ENCODE peak calls at places on chromosomes 6 and 20, in seven cellular contexts. One of them, this sample, is unnamed.

GRCh38 chr6:108118791-108119211 is 44.3 kb upstream of the OSTM1 start:
- DNase-seq in body of pancreas: no peak
- DNase-seq in spleen: no peak
- DNase-seq in K562: no peak
- DNase-seq in breast epithelium: no peak
- DNase-seq in H1: no peak
- DNase-seq in ovary: no peak
- DNase-seq in this sample: no peak

GRCh38 chr6:113004691-113005270 is 657.7 kb downstream of the RFPL4B start:
- DNase-seq in body of pancreas: no peak
- DNase-seq in spleen: no peak
- DNase-seq in K562: no peak
- DNase-seq in breast epithelium: no peak
- DNase-seq in H1: no peak
- DNase-seq in ovary: no peak
- DNase-seq in this sample: no peak

GRCh38 chr6:141316236-141316635 is 816.5 kb upstream of the GJE1 start:
- DNase-seq in body of pancreas: no peak
- DNase-seq in spleen: no peak
- DNase-seq in K562: no peak
- DNase-seq in breast epithelium: no peak
- DNase-seq in H1: no peak
- DNase-seq in ovary: no peak
- DNase-seq in this sample: no peak

GRCh38 chr6:81023007-81023582 is 729.4 kb downstream of the TENT5A start:
- DNase-seq in body of pancreas: no peak
- DNase-seq in spleen: no peak
- DNase-seq in K562: no peak
- DNase-seq in breast epithelium: no peak
- DNase-seq in H1: no peak
- DNase-seq in ovary: no peak
- DNase-seq in this sample: no peak

GRCh38 chr6:148440877-148441453 is 98.3 kb downstream of the SASH1 start:
- DNase-seq in body of pancreas: peak; percentile 54
- DNase-seq in spleen: no peak
- DNase-seq in K562: no peak
- DNase-seq in breast epithelium: peak; percentile 87
- DNase-seq in H1: no peak
- DNase-seq in ovary: peak; percentile 80
- DNase-seq in this sample: peak; percentile 54

GRCh38 chr6:12718025-12718424 is 1.5 kb downstream of the PHACTR1 start:
- DNase-seq in body of pancreas: no peak
- DNase-seq in spleen: no peak
- DNase-seq in K562: no peak
- DNase-seq in breast epithelium: no peak
- DNase-seq in H1: no peak
- DNase-seq in ovary: no peak
- DNase-seq in this sample: no peak

GRCh38 chr6:73461537-73462350 is at the start of gene MTO1:
- DNase-seq in body of pancreas: peak; percentile 86
- DNase-seq in spleen: peak; percentile 97
- DNase-seq in K562: peak; percentile 90
- DNase-seq in breast epithelium: peak; percentile 84
- DNase-seq in H1: no peak
- DNase-seq in ovary: peak; percentile 89
- DNase-seq in this sample: peak; percentile 86

GRCh38 chr6:157528931-157529653 is 148.1 kb downstream of the ZDHHC14 start:
- DNase-seq in body of pancreas: no peak
- DNase-seq in spleen: no peak
- DNase-seq in K562: no peak
- DNase-seq in breast epithelium: no peak
- DNase-seq in H1: no peak
- DNase-seq in ovary: no peak
- DNase-seq in this sample: peak; percentile 40

GRCh38 chr20:63946986-63947637 is 9.1 kb downstream of the UCKL1 start:
- DNase-seq in body of pancreas: no peak
- DNase-seq in spleen: peak; percentile 80
- DNase-seq in K562: no peak
- DNase-seq in breast epithelium: no peak
- DNase-seq in H1: no peak
- DNase-seq in ovary: no peak
- DNase-seq in this sample: no peak

GRCh38 chr20:20407891-20408805 is 40.2 kb downstream of the INSM1 start:
- DNase-seq in body of pancreas: no peak
- DNase-seq in spleen: no peak
- DNase-seq in K562: no peak
- DNase-seq in breast epithelium: no peak
- DNase-seq in H1: no peak
- DNase-seq in ovary: no peak
- DNase-seq in this sample: no peak

GRCh38 chr6:55220961-55221360 is 46.6 kb downstream of the HCRTR2 start:
- DNase-seq in body of pancreas: no peak
- DNase-seq in spleen: no peak
- DNase-seq in K562: no peak
- DNase-seq in breast epithelium: no peak
- DNase-seq in H1: no peak
- DNase-seq in ovary: no peak
- DNase-seq in this sample: no peak

GRCh38 chr6:28944412-28945006 is 20.7 kb upstream of the TRIM27 start:
- DNase-seq in body of pancreas: peak; percentile 66
- DNase-seq in spleen: no peak
- DNase-seq in K562: peak; percentile 46
- DNase-seq in breast epithelium: peak; percentile 34
- DNase-seq in H1: peak; percentile 59
- DNase-seq in ovary: peak; percentile 55
- DNase-seq in this sample: no peak

GRCh38 chr20:1533059-1533458 is 24.4 kb downstream of the SIRPD start:
- DNase-seq in body of pancreas: no peak
- DNase-seq in spleen: no peak
- DNase-seq in K562: no peak
- DNase-seq in breast epithelium: no peak
- DNase-seq in H1: peak; percentile 7
- DNase-seq in ovary: no peak
- DNase-seq in this sample: no peak

GRCh38 chr6:117840541-117840983 is 66.5 kb upstream of the SLC35F1 start:
- DNase-seq in body of pancreas: no peak
- DNase-seq in spleen: no peak
- DNase-seq in K562: peak; percentile 14
- DNase-seq in breast epithelium: no peak
- DNase-seq in H1: no peak
- DNase-seq in ovary: no peak
- DNase-seq in this sample: no peak

DNA sequence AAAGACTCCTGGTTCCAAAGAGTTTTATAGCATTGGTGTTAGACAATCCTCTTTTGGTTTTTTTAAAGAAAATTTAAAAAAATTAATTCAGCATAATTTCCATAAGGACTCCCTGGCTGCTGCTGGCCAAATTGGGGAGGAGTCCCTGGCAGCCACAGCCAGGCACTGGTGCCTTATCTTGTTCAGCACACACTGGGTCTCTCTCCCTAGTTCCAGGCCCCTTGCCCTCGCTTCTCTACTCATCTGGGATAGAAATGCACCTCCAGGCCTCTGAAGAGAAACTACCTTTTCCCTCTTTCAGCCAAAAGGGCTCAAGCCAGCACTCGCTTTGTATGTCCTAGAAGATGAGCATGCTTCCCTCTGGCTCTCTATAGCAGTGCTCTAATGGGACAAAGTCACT is 13.4 kb upstream of the MAPK13 start:
- DNase-seq in body of pancreas: no peak
- DNase-seq in spleen: no peak
- DNase-seq in K562: no peak
- DNase-seq in breast epithelium: no peak
- DNase-seq in H1: no peak
- DNase-seq in ovary: no peak
- DNase-seq in this sample: no peak
- TF ChIP-seq POLR2A in body of pancreas: no peak
- TF ChIP-seq POLR2A in spleen: no peak
- TF ChIP-seq POLR2A in K562: no peak
- TF ChIP-seq POLR2A in breast epithelium: no peak
- TF ChIP-seq POLR2A in H1: no peak
- TF ChIP-seq POLR2A in ovary: no peak
- TF ChIP-seq POLR2A in this sample: no peak

GRCh38 chr6:42025790-42026311 is 24.5 kb upstream of the TAF8 start:
- DNase-seq in body of pancreas: no peak
- DNase-seq in spleen: no peak
- DNase-seq in K562: no peak
- DNase-seq in breast epithelium: no peak
- DNase-seq in H1: no peak
- DNase-seq in ovary: no peak
- DNase-seq in this sample: no peak

GRCh38 chr6:42020967-42021366 is 29.4 kb upstream of the TAF8 start:
- DNase-seq in body of pancreas: no peak
- DNase-seq in spleen: no peak
- DNase-seq in K562: no peak
- DNase-seq in breast epithelium: no peak
- DNase-seq in H1: no peak
- DNase-seq in ovary: no peak
- DNase-seq in this sample: no peak

GRCh38 chr6:42022755-42023384 is 27.5 kb upstream of the TAF8 start:
- DNase-seq in body of pancreas: no peak
- DNase-seq in spleen: peak; percentile 36
- DNase-seq in K562: no peak
- DNase-seq in breast epithelium: no peak
- DNase-seq in H1: no peak
- DNase-seq in ovary: no peak
- DNase-seq in this sample: no peak

GRCh38 chr6:42025066-42025789 is 25.1 kb upstream of the TAF8 start:
- DNase-seq in body of pancreas: no peak
- DNase-seq in spleen: peak; percentile 90
- DNase-seq in K562: peak; percentile 39
- DNase-seq in breast epithelium: no peak
- DNase-seq in H1: no peak
- DNase-seq in ovary: no peak
- DNase-seq in this sample: no peak

GRCh38 chr6:42021847-42022754 is 28.2 kb upstream of the TAF8 start:
- DNase-seq in body of pancreas: no peak
- DNase-seq in spleen: peak; percentile 84
- DNase-seq in K562: no peak
- DNase-seq in breast epithelium: no peak
- DNase-seq in H1: no peak
- DNase-seq in ovary: no peak
- DNase-seq in this sample: no peak
- H3K4me1 ChIP-seq in body of pancreas: no peaks in the 10 kb centered on the region
- H3K4me1 ChIP-seq in spleen: peaks cover 97% of the 10 kb centered on the region
- H3K4me1 ChIP-seq in K562: peaks cover 32% of the 10 kb centered on the region
- H3K4me1 ChIP-seq in breast epithelium: no peaks in the 10 kb centered on the region
- H3K4me1 ChIP-seq in H1: peaks cover 7% of the 10 kb centered on the region
- H3K4me1 ChIP-seq in ovary: peaks cover 7% of the 10 kb centered on the region
- H3K4me1 ChIP-seq in this sample: peaks cover 6% of the 10 kb centered on the region

GRCh38 chr6:26195376-26195923 is 108.2 kb downstream of the HFE start:
- DNase-seq in body of pancreas: peak; percentile 65
- DNase-seq in spleen: peak; percentile 99
- DNase-seq in K562: peak; percentile 63
- DNase-seq in breast epithelium: peak; percentile 89
- DNase-seq in H1: no peak
- DNase-seq in ovary: peak; percentile 89
- DNase-seq in this sample: peak; percentile 82
- TF ChIP-seq POLR2A in body of pancreas: no peak
- TF ChIP-seq POLR2A in spleen: peak; percentile 74
- TF ChIP-seq POLR2A in K562: peak; percentile 75
- TF ChIP-seq POLR2A in breast epithelium: no peak
- TF ChIP-seq POLR2A in H1: peak; percentile 93
- TF ChIP-seq POLR2A in ovary: peak; percentile 47
- TF ChIP-seq POLR2A in this sample: peak; percentile 63

GRCh38 chr6:159505140-159505922 is 187.7 kb downstream of the SOD2 start:
- DNase-seq in body of pancreas: no peak
- DNase-seq in spleen: no peak
- DNase-seq in K562: no peak
- DNase-seq in breast epithelium: no peak
- DNase-seq in H1: no peak
- DNase-seq in ovary: no peak
- DNase-seq in this sample: peak; percentile 28
- H3K4me1 ChIP-seq in body of pancreas: no peaks in the 10 kb centered on the region
- H3K4me1 ChIP-seq in spleen: no peaks in the 10 kb centered on the region
- H3K4me1 ChIP-seq in K562: peaks cover 2% of the 10 kb centered on the region
- H3K4me1 ChIP-seq in breast epithelium: no peaks in the 10 kb centered on the region
- H3K4me1 ChIP-seq in H1: no peaks in the 10 kb centered on the region
- H3K4me1 ChIP-seq in ovary: no peaks in the 10 kb centered on the region
- H3K4me1 ChIP-seq in this sample: no peaks in the 10 kb centered on the region

GRCh38 chr6:33201147-33201545 is 479 bp downstream of the SLC39A7 start:
- DNase-seq in body of pancreas: peak; percentile 34
- DNase-seq in spleen: peak; percentile 89
- DNase-seq in K562: peak; percentile 71
- DNase-seq in breast epithelium: no peak
- DNase-seq in H1: no peak
- DNase-seq in ovary: peak; percentile 58
- DNase-seq in this sample: no peak

GRCh38 chr6:33201935-33202334 is 1.3 kb downstream of the SLC39A7 start:
- DNase-seq in body of pancreas: no peak
- DNase-seq in spleen: no peak
- DNase-seq in K562: no peak
- DNase-seq in breast epithelium: no peak
- DNase-seq in H1: no peak
- DNase-seq in ovary: no peak
- DNase-seq in this sample: no peak

GRCh38 chr6:33199687-33200233 is 705 bp downstream of the RXRB start:
- DNase-seq in body of pancreas: peak; percentile 80
- DNase-seq in spleen: peak; percentile 94
- DNase-seq in K562: peak; percentile 97
- DNase-seq in breast epithelium: no peak
- DNase-seq in H1: peak; percentile 73
- DNase-seq in ovary: no peak
- DNase-seq in this sample: no peak

GRCh38 chr6:33198853-33199436 is 1.5 kb downstream of the RXRB start:
- DNase-seq in body of pancreas: no peak
- DNase-seq in spleen: peak; percentile 76
- DNase-seq in K562: peak; percentile 63
- DNase-seq in breast epithelium: no peak
- DNase-seq in H1: no peak
- DNase-seq in ovary: peak; percentile 34
- DNase-seq in this sample: no peak

GRCh38 chr6:33200234-33201146 is at the start of the genes RXRB and SLC39A7:
- DNase-seq in body of pancreas: peak; percentile 99
- DNase-seq in spleen: peak; percentile 99
- DNase-seq in K562: peak; percentile 89
- DNase-seq in breast epithelium: peak; percentile 100
- DNase-seq in H1: peak; percentile 98
- DNase-seq in ovary: peak; percentile 99
- DNase-seq in this sample: peak; percentile 98
- TF ChIP-seq POLR2A in body of pancreas: peak; percentile 92
- TF ChIP-seq POLR2A in spleen: peak; percentile 20
- TF ChIP-seq POLR2A in K562: peak; percentile 99
- TF ChIP-seq POLR2A in breast epithelium: peak; percentile 48
- TF ChIP-seq POLR2A in H1: peak; percentile 88
- TF ChIP-seq POLR2A in ovary: peak; percentile 58
- TF ChIP-seq POLR2A in this sample: peak; percentile 39